ENCODE peak calls at places on chromosomes 13 and 19, in ten cellular contexts. One of them, this sample, is unnamed.

GRCh38 chr13:90553167-90553566 is 794.3 kb upstream of the MIR17HG start:
- DNase-seq in MM.1S: no peak
- DNase-seq in CD4-positive, alpha-beta T cell: no peak
- DNase-seq in fibroblast of lung: no peak
- DNase-seq in pancreas: no peak
- DNase-seq in left ventricle myocardium inferior: no peak
- DNase-seq in hepatocyte: no peak
- DNase-seq in tibial artery: no peak
- DNase-seq in suprapubic skin: no peak
- DNase-seq in keratinocyte: no peak
- DNase-seq in this sample: no peak

GRCh38 chr19:1082928-1083816 is 12.0 kb downstream of the POLR2E start:
- DNase-seq in MM.1S: no peak
- DNase-seq in CD4-positive, alpha-beta T cell: peak; percentile 38
- DNase-seq in fibroblast of lung: no peak
- DNase-seq in pancreas: no peak
- DNase-seq in left ventricle myocardium inferior: no peak
- DNase-seq in hepatocyte: no peak
- DNase-seq in tibial artery: no peak
- DNase-seq in suprapubic skin: no peak
- DNase-seq in keratinocyte: no peak
- DNase-seq in this sample: no peak

GRCh38 chr13:48570225-48570828 is 37.4 kb upstream of the RCBTB2 start:
- DNase-seq in MM.1S: no peak
- DNase-seq in CD4-positive, alpha-beta T cell: no peak
- DNase-seq in fibroblast of lung: no peak
- DNase-seq in pancreas: no peak
- DNase-seq in left ventricle myocardium inferior: no peak
- DNase-seq in hepatocyte: no peak
- DNase-seq in tibial artery: no peak
- DNase-seq in suprapubic skin: no peak
- DNase-seq in keratinocyte: no peak
- DNase-seq in this sample: no peak

GRCh38 chr13:95536629-95537241 is 15.8 kb upstream of the CLDN10 start:
- DNase-seq in MM.1S: peak; percentile 59
- DNase-seq in CD4-positive, alpha-beta T cell: no peak
- DNase-seq in fibroblast of lung: no peak
- DNase-seq in pancreas: peak; percentile 73
- DNase-seq in left ventricle myocardium inferior: no peak
- DNase-seq in hepatocyte: peak; percentile 43
- DNase-seq in tibial artery: no peak
- DNase-seq in suprapubic skin: no peak
- DNase-seq in keratinocyte: no peak
- DNase-seq in this sample: no peak

GRCh38 chr19:50378169-50378862 is 2.1 kb downstream of the NR1H2 start:
- DNase-seq in MM.1S: no peak
- DNase-seq in CD4-positive, alpha-beta T cell: no peak
- DNase-seq in fibroblast of lung: no peak
- DNase-seq in pancreas: no peak
- DNase-seq in left ventricle myocardium inferior: no peak
- DNase-seq in hepatocyte: no peak
- DNase-seq in tibial artery: peak; percentile 58
- DNase-seq in suprapubic skin: no peak
- DNase-seq in keratinocyte: no peak
- DNase-seq in this sample: no peak

GRCh38 chr13:64723735-64724134 is 2506.4 kb downstream of the PCDH9 start:
- DNase-seq in MM.1S: no peak
- DNase-seq in CD4-positive, alpha-beta T cell: no peak
- DNase-seq in fibroblast of lung: peak; percentile 97
- DNase-seq in pancreas: no peak
- DNase-seq in left ventricle myocardium inferior: no peak
- DNase-seq in hepatocyte: peak; percentile 52
- DNase-seq in tibial artery: no peak
- DNase-seq in suprapubic skin: no peak
- DNase-seq in keratinocyte: peak; percentile 25
- DNase-seq in this sample: no peak

GRCh38 chr19:13100031-13100588 is 2.5 kb downstream of the LYL1 start:
- DNase-seq in MM.1S: no peak
- DNase-seq in CD4-positive, alpha-beta T cell: no peak
- DNase-seq in fibroblast of lung: peak; percentile 32
- DNase-seq in pancreas: no peak
- DNase-seq in left ventricle myocardium inferior: no peak
- DNase-seq in hepatocyte: no peak
- DNase-seq in tibial artery: peak; percentile 66
- DNase-seq in suprapubic skin: no peak
- DNase-seq in keratinocyte: no peak
- DNase-seq in this sample: no peak

GRCh38 chr13:114044486-114044885 is 70.6 kb upstream of the C13orf46 start:
- DNase-seq in MM.1S: no peak
- DNase-seq in CD4-positive, alpha-beta T cell: no peak
- DNase-seq in fibroblast of lung: peak; percentile 59
- DNase-seq in pancreas: no peak
- DNase-seq in left ventricle myocardium inferior: no peak
- DNase-seq in hepatocyte: no peak
- DNase-seq in tibial artery: no peak
- DNase-seq in suprapubic skin: no peak
- DNase-seq in keratinocyte: no peak
- DNase-seq in this sample: no peak

GRCh38 chr19:41413947-41414346 is 13.2 kb downstream of the B3GNT8 start:
- DNase-seq in MM.1S: no peak
- DNase-seq in CD4-positive, alpha-beta T cell: no peak
- DNase-seq in fibroblast of lung: no peak
- DNase-seq in pancreas: no peak
- DNase-seq in left ventricle myocardium inferior: no peak
- DNase-seq in hepatocyte: no peak
- DNase-seq in tibial artery: no peak
- DNase-seq in suprapubic skin: no peak
- DNase-seq in keratinocyte: no peak
- DNase-seq in this sample: no peak

GRCh38 chr19:2477141-2477710 is 1.3 kb downstream of the GADD45B start:
- DNase-seq in MM.1S: peak; percentile 47
- DNase-seq in CD4-positive, alpha-beta T cell: peak; percentile 54
- DNase-seq in fibroblast of lung: peak; percentile 59
- DNase-seq in pancreas: peak; percentile 46
- DNase-seq in left ventricle myocardium inferior: peak; percentile 57
- DNase-seq in hepatocyte: peak; percentile 69
- DNase-seq in tibial artery: peak; percentile 79
- DNase-seq in suprapubic skin: no peak
- DNase-seq in keratinocyte: no peak
- DNase-seq in this sample: no peak

GRCh38 chr19:18651738-18652137 is 14.9 kb downstream of the KLHL26 start:
- DNase-seq in MM.1S: no peak
- DNase-seq in CD4-positive, alpha-beta T cell: no peak
- DNase-seq in fibroblast of lung: no peak
- DNase-seq in pancreas: no peak
- DNase-seq in left ventricle myocardium inferior: no peak
- DNase-seq in hepatocyte: no peak
- DNase-seq in tibial artery: peak; percentile 74
- DNase-seq in suprapubic skin: no peak
- DNase-seq in keratinocyte: no peak
- DNase-seq in this sample: no peak

GRCh38 chr19:55459950-55460657 is 1.3 kb downstream of the ISOC2 start:
- DNase-seq in MM.1S: no peak
- DNase-seq in CD4-positive, alpha-beta T cell: no peak
- DNase-seq in fibroblast of lung: peak; percentile 36
- DNase-seq in pancreas: no peak
- DNase-seq in left ventricle myocardium inferior: no peak
- DNase-seq in hepatocyte: no peak
- DNase-seq in tibial artery: no peak
- DNase-seq in suprapubic skin: no peak
- DNase-seq in keratinocyte: no peak
- DNase-seq in this sample: no peak

GRCh38 chr19:45715139-45715538 is 15.6 kb downstream of the FBXO46 start:
- DNase-seq in MM.1S: no peak
- DNase-seq in CD4-positive, alpha-beta T cell: no peak
- DNase-seq in fibroblast of lung: no peak
- DNase-seq in pancreas: no peak
- DNase-seq in left ventricle myocardium inferior: no peak
- DNase-seq in hepatocyte: no peak
- DNase-seq in tibial artery: no peak
- DNase-seq in suprapubic skin: no peak
- DNase-seq in keratinocyte: no peak
- DNase-seq in this sample: no peak

GRCh38 chr19:45716314-45717130 is 14.2 kb downstream of the FBXO46 start:
- DNase-seq in MM.1S: peak; percentile 30
- DNase-seq in CD4-positive, alpha-beta T cell: peak; percentile 36
- DNase-seq in fibroblast of lung: no peak
- DNase-seq in pancreas: no peak
- DNase-seq in left ventricle myocardium inferior: no peak
- DNase-seq in hepatocyte: peak; percentile 60
- DNase-seq in tibial artery: no peak
- DNase-seq in suprapubic skin: no peak
- DNase-seq in keratinocyte: no peak
- DNase-seq in this sample: peak; percentile 35

GRCh38 chr19:45717983-45718650 is 12.6 kb downstream of the FBXO46 start:
- DNase-seq in MM.1S: no peak
- DNase-seq in CD4-positive, alpha-beta T cell: no peak
- DNase-seq in fibroblast of lung: no peak
- DNase-seq in pancreas: no peak
- DNase-seq in left ventricle myocardium inferior: no peak
- DNase-seq in hepatocyte: peak; percentile 42
- DNase-seq in tibial artery: peak; percentile 73
- DNase-seq in suprapubic skin: no peak
- DNase-seq in keratinocyte: no peak
- DNase-seq in this sample: no peak

GRCh38 chr19:45713141-45713540 is 17.6 kb downstream of the FBXO46 start:
- DNase-seq in MM.1S: no peak
- DNase-seq in CD4-positive, alpha-beta T cell: no peak
- DNase-seq in fibroblast of lung: no peak
- DNase-seq in pancreas: no peak
- DNase-seq in left ventricle myocardium inferior: no peak
- DNase-seq in hepatocyte: peak; percentile 11
- DNase-seq in tibial artery: no peak
- DNase-seq in suprapubic skin: no peak
- DNase-seq in keratinocyte: no peak
- DNase-seq in this sample: no peak

GRCh38 chr19:45717131-45717982 is 13.3 kb downstream of the FBXO46 start:
- DNase-seq in MM.1S: peak; percentile 99
- DNase-seq in CD4-positive, alpha-beta T cell: peak; percentile 96
- DNase-seq in fibroblast of lung: peak; percentile 98
- DNase-seq in pancreas: peak; percentile 99
- DNase-seq in left ventricle myocardium inferior: peak; percentile 98
- DNase-seq in hepatocyte: peak; percentile 100
- DNase-seq in tibial artery: peak; percentile 100
- DNase-seq in suprapubic skin: peak; percentile 99
- DNase-seq in keratinocyte: peak; percentile 77
- DNase-seq in this sample: peak; percentile 97
- TF ChIP-seq CTCF in MM.1S: no peak
- TF ChIP-seq CTCF in CD4-positive, alpha-beta T cell: no peak
- TF ChIP-seq CTCF in fibroblast of lung: peak; percentile 15
- TF ChIP-seq CTCF in pancreas: no peak
- TF ChIP-seq CTCF in left ventricle myocardium inferior: peak; percentile 23
- TF ChIP-seq CTCF in hepatocyte: peak; percentile 24
- TF ChIP-seq CTCF in tibial artery: peak; percentile 19
- TF ChIP-seq CTCF in suprapubic skin: peak; percentile 14
- TF ChIP-seq CTCF in keratinocyte: peak; percentile 29
- TF ChIP-seq CTCF in this sample: peak; percentile 61

DNA sequence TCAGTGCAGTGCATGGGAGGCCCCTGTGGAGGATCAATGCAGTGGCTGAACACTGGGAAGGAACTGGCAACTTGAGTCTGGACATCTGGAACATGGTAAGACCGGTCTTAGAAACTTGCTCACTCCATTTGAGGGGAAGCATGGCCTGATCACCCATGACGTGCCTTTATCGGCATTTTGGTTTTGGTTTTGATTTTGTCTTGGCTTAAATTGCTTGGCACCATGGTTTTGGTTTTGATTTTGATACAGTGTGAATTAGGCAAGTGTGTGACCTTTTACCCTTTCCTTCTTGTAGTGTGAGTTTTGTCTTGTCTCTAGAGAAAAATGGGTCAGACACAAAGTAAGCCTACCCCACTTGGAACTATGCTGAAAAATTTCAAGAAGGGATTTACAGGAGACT is 77.3 kb downstream of the ZNF486 start:
- DNase-seq in MM.1S: peak; percentile 35
- DNase-seq in CD4-positive, alpha-beta T cell: no peak
- DNase-seq in fibroblast of lung: no peak
- DNase-seq in pancreas: no peak
- DNase-seq in left ventricle myocardium inferior: no peak
- DNase-seq in hepatocyte: no peak
- DNase-seq in tibial artery: no peak
- DNase-seq in suprapubic skin: no peak
- DNase-seq in keratinocyte: no peak
- DNase-seq in this sample: no peak
- H3K9me3 ChIP-seq in MM.1S: peaks cover 4% of the 10 kb centered on the region
- H3K9me3 ChIP-seq in CD4-positive, alpha-beta T cell: no peaks in the 10 kb centered on the region
- H3K9me3 ChIP-seq in fibroblast of lung: no peaks in the 10 kb centered on the region
- H3K9me3 ChIP-seq in pancreas: no peaks in the 10 kb centered on the region
- H3K9me3 ChIP-seq in left ventricle myocardium inferior: no peaks in the 10 kb centered on the region
- H3K9me3 ChIP-seq in hepatocyte: no peaks in the 10 kb centered on the region
- H3K9me3 ChIP-seq in tibial artery: no peaks in the 10 kb centered on the region
- H3K9me3 ChIP-seq in suprapubic skin: no peaks in the 10 kb centered on the region
- H3K9me3 ChIP-seq in keratinocyte: peaks cover 2% of the 10 kb centered on the region
- H3K9me3 ChIP-seq in this sample: no peaks in the 10 kb centered on the region

DNA sequence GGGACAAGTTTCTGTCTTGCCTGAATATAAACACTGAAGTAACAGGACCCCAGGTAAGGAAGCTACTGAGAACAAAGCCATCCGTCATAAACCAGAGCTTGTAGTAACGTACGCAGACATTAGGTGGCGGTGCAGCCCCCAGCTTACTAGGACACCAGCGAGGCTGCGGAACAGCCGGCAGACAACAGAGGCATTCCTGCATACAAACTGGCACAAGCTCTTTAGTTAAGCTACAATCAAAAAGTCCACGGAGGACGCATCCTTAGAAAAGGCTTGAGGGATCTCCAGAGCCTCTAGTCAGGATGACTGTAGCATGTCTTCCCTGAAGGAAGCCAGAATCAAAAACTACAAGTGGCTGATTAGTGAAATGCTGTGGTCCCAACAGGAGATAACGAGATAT is 26.2 kb downstream of the ZNF160 start:
- DNase-seq in MM.1S: no peak
- DNase-seq in CD4-positive, alpha-beta T cell: no peak
- DNase-seq in fibroblast of lung: peak; percentile 43
- DNase-seq in pancreas: no peak
- DNase-seq in left ventricle myocardium inferior: peak; percentile 63
- DNase-seq in hepatocyte: peak; percentile 78
- DNase-seq in tibial artery: no peak
- DNase-seq in suprapubic skin: no peak
- DNase-seq in keratinocyte: no peak
- DNase-seq in this sample: no peak
- TF ChIP-seq CTCF in MM.1S: no peak
- TF ChIP-seq CTCF in CD4-positive, alpha-beta T cell: no peak
- TF ChIP-seq CTCF in fibroblast of lung: peak; percentile 43
- TF ChIP-seq CTCF in pancreas: peak; percentile 34
- TF ChIP-seq CTCF in left ventricle myocardium inferior: peak; percentile 84
- TF ChIP-seq CTCF in hepatocyte: peak; percentile 67
- TF ChIP-seq CTCF in tibial artery: peak; percentile 26
- TF ChIP-seq CTCF in suprapubic skin: peak; percentile 15
- TF ChIP-seq CTCF in keratinocyte: peak; percentile 23
- TF ChIP-seq CTCF in this sample: no peak

DNA sequence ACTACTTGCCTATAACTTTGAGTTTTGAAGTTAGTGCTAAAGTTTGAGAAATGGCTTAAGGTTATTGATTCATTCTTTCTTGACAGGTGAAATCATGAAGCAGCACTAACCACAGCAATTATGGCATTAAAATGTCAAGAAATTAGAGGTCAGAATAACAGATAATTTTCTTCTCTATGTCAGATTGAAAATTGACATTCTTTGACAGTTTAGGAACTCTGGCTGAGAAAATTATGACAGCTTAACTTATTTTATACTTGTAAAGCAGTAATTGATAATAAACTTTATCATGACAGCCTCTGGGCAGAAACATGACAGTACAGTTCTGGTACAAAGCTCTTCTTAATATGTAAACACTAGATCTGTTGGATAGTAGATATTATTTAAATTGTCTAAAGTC is 155.2 kb upstream of the MAB21L1 start:
- DNase-seq in MM.1S: no peak
- DNase-seq in CD4-positive, alpha-beta T cell: no peak
- DNase-seq in fibroblast of lung: no peak
- DNase-seq in pancreas: no peak
- DNase-seq in left ventricle myocardium inferior: no peak
- DNase-seq in hepatocyte: no peak
- DNase-seq in tibial artery: no peak
- DNase-seq in suprapubic skin: no peak
- DNase-seq in keratinocyte: no peak
- DNase-seq in this sample: no peak
- H3K9me3 ChIP-seq in MM.1S: no peaks in the 10 kb centered on the region
- H3K9me3 ChIP-seq in CD4-positive, alpha-beta T cell: no peaks in the 10 kb centered on the region
- H3K9me3 ChIP-seq in fibroblast of lung: no peaks in the 10 kb centered on the region
- H3K9me3 ChIP-seq in pancreas: no peaks in the 10 kb centered on the region
- H3K9me3 ChIP-seq in left ventricle myocardium inferior: no peaks in the 10 kb centered on the region
- H3K9me3 ChIP-seq in hepatocyte: no peaks in the 10 kb centered on the region
- H3K9me3 ChIP-seq in tibial artery: no peaks in the 10 kb centered on the region
- H3K9me3 ChIP-seq in suprapubic skin: no peaks in the 10 kb centered on the region
- H3K9me3 ChIP-seq in keratinocyte: no peaks in the 10 kb centered on the region
- H3K9me3 ChIP-seq in this sample: no peaks in the 10 kb centered on the region

This sample was measured in tibial nerve.